ENCODE peak calls at places on chromosomes 16 and 17, in nine cellular contexts. X is HCT116, W is ovary, R is adrenal gland, T is heart left ventricle, V is stomach, M is HepG2, G is prostate gland, D is lower leg skin. E is an unnamed sample.
A peak's percentile ranks its signal among the peaks of the same experiment; 100 is the strongest.

GRCh38 chr16:17970816-17971291 is 365.7 kb downstream of the NPIPA8 start:
- DNase-seq in G (no peak), D (no peak), W (no peak), R (no peak), M (no peak), T (no peak), V (no peak), X (no peak), E (no peak)

GRCh38 chr16:30010817-30011504 is at the start of gene DOC2A:
- DNase-seq in M (no peak), R (no peak), X (no peak), D (no peak), W (no peak), T (no peak), V (no peak), G (no peak), E (no peak)

GRCh38 chr16:73232555-73233422 is 184.9 kb upstream of the ZFHX3 start:
- DNase-seq in R (peak; percentile 61), W (peak; percentile 73), D (no peak), G (no peak), X (peak; percentile 36), T (peak; percentile 52), V (no peak), M (peak; percentile 74), E (peak; percentile 18)

GRCh38 chr17:34413443-34414076 is 50.5 kb upstream of the CCL1 start:
- DNase-seq in M (no peak), G (no peak), T (no peak), D (no peak), X (no peak), W (no peak), R (no peak), V (no peak), E (no peak)

GRCh38 chr17:38577645-38578173 is 28.0 kb downstream of the SRCIN1 start:
- DNase-seq in M (no peak), W (no peak), D (no peak), X (no peak), R (no peak), V (no peak), T (no peak), G (no peak), E (no peak)

GRCh38 chr17:3534881-3535252 is 22.7 kb downstream of the TRPV3 start:
- DNase-seq in D (no peak), X (peak; percentile 67), V (no peak), R (no peak), W (peak; percentile 64), M (no peak), G (no peak), T (no peak), E (no peak)

GRCh38 chr17:50461550-50462132 is 7.0 kb downstream of the CHAD start:
- DNase-seq in W (no peak), X (no peak), D (no peak), M (no peak), T (no peak), G (no peak), V (no peak), R (no peak), E (no peak)

GRCh38 chr17:77254961-77255741 is 114.4 kb downstream of the SEC14L1 start:
- DNase-seq in W (no peak), R (no peak), V (peak; percentile 53), G (no peak), D (no peak), T (no peak), M (peak; percentile 73), X (peak; percentile 89), E (no peak)

GRCh38 chr16:22641030-22641671 is 130.5 kb downstream of the NPIPB5 start:
- DNase-seq in X (peak; percentile 3), M (no peak), G (no peak), R (no peak), V (no peak), D (no peak), W (no peak), T (no peak), E (no peak)

GRCh38 chr16:914453-914852 is 56.3 kb downstream of the LMF1 start:
- DNase-seq in G (no peak), D (no peak), R (no peak), T (no peak), X (peak; percentile 12), W (no peak), V (no peak), M (peak; percentile 16), E (no peak)

GRCh38 chr17:6437466-6437865 is 2.5 kb upstream of the AIPL1 start:
- DNase-seq in T (no peak), G (no peak), M (no peak), V (no peak), R (no peak), X (no peak), W (no peak), D (no peak), E (no peak)

GRCh38 chr17:83182620-83183063 is 103.2 kb downstream of the METRNL start:
- DNase-seq in R (peak; percentile 62), V (no peak), X (no peak), M (no peak), W (peak; percentile 28), D (peak; percentile 91), T (peak; percentile 74), G (no peak), E (no peak)
- TF ChIP-seq POLR2A in R (no peak), V (no peak), X (no peak), M (no peak), W (no peak), D (no peak), T (no peak), G (no peak), E (no peak)

GRCh38 chr17:58692239-58693055 is at the start of gene RAD51C:
- DNase-seq in W (peak; percentile 92), M (peak; percentile 84), X (peak; percentile 93), R (peak; percentile 92), G (peak; percentile 65), T (peak; percentile 90), V (peak; percentile 85), D (peak; percentile 95), E (peak; percentile 90)
- H3K4me3 ChIP-seq in W (peak within 1 kb of the TSS; percentile 67), M (peak within 1 kb of the TSS; percentile 69), X (peak within 1 kb of the TSS; percentile 59), R (peak within 1 kb of the TSS; percentile 70), G (peak within 1 kb of the TSS; percentile 54), T (peak within 1 kb of the TSS; percentile 72), V (peak within 1 kb of the TSS; percentile 63), D (peak within 1 kb of the TSS; percentile 46), E (peak within 1 kb of the TSS; percentile 62)

GRCh38 chr17:30906101-30906911 is at the start of gene TEFM:
- DNase-seq in D (peak; percentile 97), R (peak; percentile 93), X (peak; percentile 88), T (peak; percentile 92), M (peak; percentile 86), G (peak; percentile 82), W (peak; percentile 92), V (peak; percentile 91), E (peak; percentile 91)
- TF ChIP-seq POLR2A in D (no peak), R (peak; percentile 66), X (peak; percentile 62), T (peak; percentile 55), M (peak; percentile 84), G (peak; percentile 34), W (peak; percentile 43), V (no peak), E (peak; percentile 78)

GRCh38 chr17:79843917-79844815 is 4.9 kb upstream of the CBX4 start:
- DNase-seq in V (peak; percentile 70), R (peak; percentile 68), G (no peak), M (no peak), X (no peak), D (peak; percentile 90), W (peak; percentile 85), T (peak; percentile 84), E (peak; percentile 69)

GRCh38 chr17:79842136-79842655 is 3.0 kb upstream of the CBX4 start:
- DNase-seq in D (no peak), V (no peak), M (no peak), W (peak; percentile 58), T (no peak), G (no peak), R (no peak), X (no peak), E (no peak)

GRCh38 chr17:79843475-79843916 is 4.3 kb upstream of the CBX4 start:
- DNase-seq in T (no peak), G (no peak), X (no peak), R (no peak), M (no peak), W (peak; percentile 83), D (no peak), V (no peak), E (peak; percentile 41)

GRCh38 chr17:79841369-79842135 is 2.3 kb upstream of the CBX4 start:
- DNase-seq in R (no peak), V (no peak), W (peak; percentile 55), T (no peak), D (no peak), M (no peak), X (no peak), G (no peak), E (no peak)

GRCh38 chr17:79842656-79843474 is 3.6 kb upstream of the CBX4 start:
- DNase-seq in T (no peak), M (no peak), V (no peak), W (peak; percentile 66), D (no peak), G (no peak), X (no peak), R (no peak), E (peak; percentile 32)
- H3K4me3 ChIP-seq in T (peak overlapping the region; percentile 66), M (no peak overlapping the region), V (peak overlapping the region; percentile 56), W (peak overlapping the region; percentile 46), D (no peak overlapping the region), G (peak overlapping the region; percentile 48), X (no peak overlapping the region), R (peak overlapping the region; percentile 47), E (peak overlapping the region; percentile 3)

GRCh38 chr16:57478396-57479024 is 7.8 kb downstream of the DOK4 start:
- DNase-seq in X (no peak), G (no peak), R (no peak), M (no peak), V (no peak), W (no peak), T (no peak), D (no peak), E (no peak)

GRCh38 chr16:57477531-57478202 is 8.6 kb downstream of the DOK4 start:
- DNase-seq in G (no peak), X (no peak), V (no peak), W (no peak), D (no peak), T (no peak), M (no peak), R (no peak), E (no peak)

GRCh38 chr16:57479422-57480126 is 6.7 kb downstream of the DOK4 start:
- DNase-seq in M (peak; percentile 60), R (no peak), D (no peak), W (peak; percentile 61), T (peak; percentile 72), X (no peak), G (no peak), V (peak; percentile 66), E (peak; percentile 79)

GRCh38 chr16:57480127-57480753 is 6.1 kb downstream of the DOK4 start:
- DNase-seq in D (no peak), T (peak; percentile 78), V (peak; percentile 92), R (no peak), M (peak; percentile 88), X (no peak), G (no peak), W (peak; percentile 74), E (peak; percentile 90)

GRCh38 chr16:57479043-57479421 is 7.3 kb downstream of the DOK4 start:
- DNase-seq in M (no peak), T (no peak), W (peak; percentile 59), V (no peak), X (no peak), D (no peak), R (no peak), G (no peak), E (no peak)
- TF ChIP-seq POLR2A in M (no peak), T (no peak), W (no peak), V (no peak), X (no peak), D (no peak), R (no peak), G (no peak), E (no peak)

E was measured in transverse colon.